ENCODE peak calls at places on chromosomes 6 and 20, in seven cellular contexts. U is K562; D is EL; E is head of caudate nucleus; Y is CD4-positive, CD25-positive, alpha-beta regulatory T cell; S is chondrocyte; I is activated CD4-positive, alpha-beta T cell treated with anti-CD3 and anti-CD28 coated beads, Interleukin-2, amount 10 ng/mL, durations not matched to agents 7 days and 5 days. F is an unnamed sample.

GRCh38 chr6:49841424-49841823 is 24.9 kb downstream of the CRISP1 start:
- DNase-seq in Y (no peak), I (no peak), U (peak; percentile 19), E (no peak), S (no peak), D (no peak), F (no peak)

GRCh38 chr6:166502453-166502852 is 84.0 kb downstream of the RAMACL start:
- DNase-seq in E (no peak), S (no peak), D (no peak), U (no peak), Y (no peak), I (no peak), F (no peak)

GRCh38 chr20:61449916-61450315 is 197.9 kb downstream of the CDH4 start:
- DNase-seq in E (no peak), Y (no peak), I (no peak), S (no peak), U (no peak), D (peak; percentile 6), F (no peak)

GRCh38 chr6:148855744-148856143 is 108.9 kb downstream of the UST start:
- DNase-seq in U (no peak), S (no peak), Y (no peak), E (no peak), I (no peak), D (no peak), F (no peak)

GRCh38 chr6:25620391-25620790 is 31.6 kb upstream of the SCGN start:
- DNase-seq in S (no peak), I (no peak), E (no peak), U (no peak), Y (no peak), D (no peak), F (no peak)

GRCh38 chr6:33578164-33578563 is 1.9 kb downstream of the BAK1 start:
- DNase-seq in Y (no peak), I (no peak), U (no peak), E (no peak), D (no peak), S (no peak), F (no peak)

GRCh38 chr6:107982511-107982910 is 24.5 kb upstream of the SEC63 start:
- DNase-seq in Y (no peak), E (no peak), U (no peak), S (no peak), I (no peak), D (no peak), F (no peak)

GRCh38 chr20:4699216-4699615 is 22.5 kb upstream of the PRND start:
- DNase-seq in E (no peak), S (no peak), D (no peak), U (no peak), Y (no peak), I (no peak), F (no peak)

GRCh38 chr6:97813881-97814280 is 530.9 kb upstream of the MMS22L start:
- DNase-seq in I (no peak), D (no peak), S (no peak), E (no peak), Y (no peak), U (no peak), F (no peak)

GRCh38 chr6:35052694-35053565 is 88.2 kb downstream of the TCP11 start:
- DNase-seq in S (no peak), D (no peak), U (no peak), I (no peak), E (peak; percentile 63), Y (no peak), F (peak; percentile 30)

GRCh38 chr6:101614774-101615173 is 221.3 kb downstream of the GRIK2 start:
- DNase-seq in E (no peak), Y (no peak), S (no peak), I (no peak), D (peak; percentile 26), U (no peak), F (no peak)

GRCh38 chr6:138785980-138786379 is 9.9 kb upstream of the ECT2L start:
- DNase-seq in Y (no peak), U (no peak), E (no peak), S (no peak), D (no peak), I (no peak), F (no peak)

GRCh38 chr6:2563635-2564034 is 187.1 kb downstream of the MYLK4 start:
- DNase-seq in E (no peak), S (no peak), Y (no peak), I (no peak), D (no peak), U (no peak), F (no peak)

GRCh38 chr6:138555294-138555988 is 56.1 kb upstream of the NHSL1 start:
- DNase-seq in I (no peak), U (no peak), S (no peak), D (peak; percentile 49), E (no peak), Y (no peak), F (no peak)

GRCh38 chr20:19737025-19737424 is 21.0 kb upstream of the RIN2 start:
- DNase-seq in U (no peak), S (no peak), D (peak; percentile 45), Y (no peak), I (no peak), E (no peak), F (no peak)

GRCh38 chr6:166005846-166006592 is 161.6 kb downstream of the TBXT start:
- DNase-seq in U (no peak), E (peak; percentile 61), D (peak; percentile 76), I (no peak), S (peak; percentile 85), Y (no peak), F (peak; percentile 79)

GRCh38 chr20:11687546-11688292 is 230.0 kb upstream of the BTBD3 start:
- DNase-seq in Y (no peak), U (no peak), E (no peak), I (no peak), S (no peak), D (no peak), F (no peak)

GRCh38 chr20:8213270-8213669 is 81.2 kb downstream of the PLCB1 start:
- DNase-seq in I (no peak), Y (no peak), S (no peak), D (no peak), E (no peak), U (no peak), F (no peak)

GRCh38 chr20:62602550-62602949 is 39.8 kb upstream of the SLCO4A1 start:
- DNase-seq in Y (peak; percentile 23), U (peak; percentile 67), D (no peak), S (no peak), E (no peak), I (peak; percentile 30), F (no peak)

GRCh38 chr20:8094845-8095244 is 37.2 kb upstream of the PLCB1 start:
- DNase-seq in U (no peak), Y (no peak), E (no peak), S (no peak), I (no peak), D (peak; percentile 72), F (no peak)

GRCh38 chr20:53352727-53353440 is 240.8 kb downstream of the ZNF217 start:
- DNase-seq in E (no peak), Y (no peak), I (no peak), S (no peak), U (no peak), D (no peak), F (no peak)

GRCh38 chr20:25076731-25077609 is 5.0 kb downstream of the VSX1 start:
- DNase-seq in D (no peak), E (no peak), Y (no peak), I (peak; percentile 17), U (no peak), S (no peak), F (peak; percentile 29)

GRCh38 chr6:128519931-128520435 is 416 bp downstream of the PTPRK start:
- DNase-seq in Y (no peak), D (no peak), I (peak; percentile 49), E (peak; percentile 63), U (no peak), S (peak; percentile 86), F (peak; percentile 22)

GRCh38 chr6:33413601-33414120 is 2.8 kb downstream of the PHF1 start:
- DNase-seq in E (no peak), I (no peak), Y (no peak), S (no peak), D (no peak), U (no peak), F (no peak)

GRCh38 chr20:45765980-45766379 is 25.7 kb downstream of the WFDC3 start:
- DNase-seq in I (no peak), D (no peak), S (no peak), U (no peak), E (no peak), Y (no peak), F (no peak)

GRCh38 chr6:5190467-5190866 is 70.3 kb downstream of the LYRM4 start:
- DNase-seq in D (peak; percentile 96), S (no peak), I (no peak), U (no peak), Y (no peak), E (no peak), F (peak; percentile 67)

GRCh38 chr6:138161434-138162103 is at the start of gene ARFGEF3:
- DNase-seq in E (peak; percentile 57), I (peak; percentile 38), U (peak; percentile 60), Y (peak; percentile 19), S (no peak), D (peak; percentile 53), F (peak; percentile 71)

GRCh38 chr20:58408603-58409246 is 19.7 kb downstream of the VAPB start:
- DNase-seq in U (no peak), Y (no peak), E (no peak), S (no peak), I (no peak), D (no peak), F (no peak)

GRCh38 chr20:39195495-39196129 is 233.5 kb downstream of the DHX35 start:
- DNase-seq in E (no peak), S (no peak), D (no peak), Y (no peak), U (peak; percentile 11), I (no peak), F (no peak)

GRCh38 chr6:130713144-130713543 is 114.1 kb upstream of the SMLR1 start:
- DNase-seq in E (peak; percentile 52), U (no peak), D (no peak), Y (no peak), I (no peak), S (no peak), F (no peak)

GRCh38 chr20:5945963-5946362 is 4.4 kb downstream of the TRMT6 start:
- DNase-seq in I (no peak), D (peak; percentile 81), S (no peak), Y (no peak), E (no peak), U (no peak), F (no peak)

GRCh38 chr6:147173675-147174339 is 30.4 kb upstream of the STXBP5 start:
- DNase-seq in E (no peak), S (no peak), I (no peak), Y (no peak), D (no peak), U (no peak), F (no peak)